ENCODE peak calls at places on chromosome 22, in nine cellular contexts. One of them, this sample, is unnamed.

GRCh38 chr22:37633693-37634504 is 5.6 kb upstream of the SH3BP1 start:
- DNase-seq in heart right ventricle: peak
- DNase-seq in cardiac muscle cell: peak
- DNase-seq in breast epithelium: no peak
- DNase-seq in uterus: peak
- DNase-seq in WERI-Rb-1: peak
- DNase-seq in CD8-positive, alpha-beta T cell: peak
- DNase-seq in fibroblast of lung: peak
- DNase-seq in spleen: peak
- DNase-seq in this sample: peak

GRCh38 chr22:28829358-28830181 is 29.2 kb upstream of the XBP1 start:
- DNase-seq in heart right ventricle: peak
- DNase-seq in fibroblast of lung: peak
- DNase-seq in spleen: peak
- DNase-seq in WERI-Rb-1: peak
- DNase-seq in breast epithelium: peak
- DNase-seq in CD8-positive, alpha-beta T cell: peak
- DNase-seq in cardiac muscle cell: peak
- DNase-seq in uterus: peak
- DNase-seq in this sample: peak

GRCh38 chr22:24975125-24975640 is 22.7 kb downstream of the KIAA1671 start:
- DNase-seq in spleen: no peak
- DNase-seq in CD8-positive, alpha-beta T cell: no peak
- DNase-seq in cardiac muscle cell: no peak
- DNase-seq in heart right ventricle: no peak
- DNase-seq in uterus: no peak
- DNase-seq in breast epithelium: no peak
- DNase-seq in WERI-Rb-1: no peak
- DNase-seq in fibroblast of lung: no peak
- DNase-seq in this sample: no peak

GRCh38 chr22:26330971-26331625 is 98.0 kb upstream of the ASPHD2 start:
- DNase-seq in spleen: no peak
- DNase-seq in uterus: no peak
- DNase-seq in WERI-Rb-1: peak
- DNase-seq in heart right ventricle: no peak
- DNase-seq in breast epithelium: no peak
- DNase-seq in fibroblast of lung: peak
- DNase-seq in cardiac muscle cell: peak
- DNase-seq in CD8-positive, alpha-beta T cell: peak
- DNase-seq in this sample: peak

GRCh38 chr22:37175414-37176144 is 12.5 kb downstream of the C1QTNF6 start:
- DNase-seq in cardiac muscle cell: no peak
- DNase-seq in heart right ventricle: no peak
- DNase-seq in WERI-Rb-1: no peak
- DNase-seq in uterus: peak
- DNase-seq in fibroblast of lung: no peak
- DNase-seq in breast epithelium: peak
- DNase-seq in spleen: peak
- DNase-seq in CD8-positive, alpha-beta T cell: no peak
- DNase-seq in this sample: peak

GRCh38 chr22:28969401-28970168 is 86.2 kb downstream of the ZNRF3 start:
- DNase-seq in heart right ventricle: no peak
- DNase-seq in uterus: no peak
- DNase-seq in CD8-positive, alpha-beta T cell: no peak
- DNase-seq in cardiac muscle cell: no peak
- DNase-seq in WERI-Rb-1: no peak
- DNase-seq in breast epithelium: no peak
- DNase-seq in fibroblast of lung: no peak
- DNase-seq in spleen: no peak
- DNase-seq in this sample: no peak

GRCh38 chr22:24189249-24190158 is 8.2 kb downstream of the SUSD2 start:
- DNase-seq in breast epithelium: peak
- DNase-seq in uterus: peak
- DNase-seq in WERI-Rb-1: peak
- DNase-seq in heart right ventricle: peak
- DNase-seq in cardiac muscle cell: peak
- DNase-seq in spleen: peak
- DNase-seq in CD8-positive, alpha-beta T cell: no peak
- DNase-seq in fibroblast of lung: peak
- DNase-seq in this sample: peak

GRCh38 chr22:38079804-38080203 is 4.2 kb downstream of the SLC16A8 start:
- DNase-seq in uterus: no peak
- DNase-seq in heart right ventricle: no peak
- DNase-seq in fibroblast of lung: no peak
- DNase-seq in cardiac muscle cell: no peak
- DNase-seq in CD8-positive, alpha-beta T cell: no peak
- DNase-seq in breast epithelium: no peak
- DNase-seq in spleen: peak
- DNase-seq in WERI-Rb-1: no peak
- DNase-seq in this sample: no peak

GRCh38 chr22:37569921-37570660 is 9.8 kb downstream of the LGALS2 start:
- DNase-seq in spleen: no peak
- DNase-seq in WERI-Rb-1: no peak
- DNase-seq in cardiac muscle cell: no peak
- DNase-seq in heart right ventricle: peak
- DNase-seq in CD8-positive, alpha-beta T cell: no peak
- DNase-seq in fibroblast of lung: no peak
- DNase-seq in uterus: no peak
- DNase-seq in breast epithelium: no peak
- DNase-seq in this sample: no peak

GRCh38 chr22:32661296-32661695 is 140.2 kb upstream of the TIMP3 start:
- DNase-seq in spleen: no peak
- DNase-seq in CD8-positive, alpha-beta T cell: no peak
- DNase-seq in breast epithelium: no peak
- DNase-seq in fibroblast of lung: peak
- DNase-seq in uterus: peak
- DNase-seq in WERI-Rb-1: no peak
- DNase-seq in cardiac muscle cell: no peak
- DNase-seq in heart right ventricle: peak
- DNase-seq in this sample: peak

GRCh38 chr22:32202539-32203180 is 2.2 kb downstream of the RFPL2 start:
- DNase-seq in cardiac muscle cell: peak
- DNase-seq in spleen: no peak
- DNase-seq in uterus: no peak
- DNase-seq in fibroblast of lung: peak
- DNase-seq in breast epithelium: no peak
- DNase-seq in CD8-positive, alpha-beta T cell: no peak
- DNase-seq in heart right ventricle: peak
- DNase-seq in WERI-Rb-1: peak
- DNase-seq in this sample: no peak

GRCh38 chr22:35064664-35065063 is 1.3 kb upstream of the ISX start:
- DNase-seq in fibroblast of lung: no peak
- DNase-seq in cardiac muscle cell: no peak
- DNase-seq in spleen: no peak
- DNase-seq in heart right ventricle: no peak
- DNase-seq in uterus: no peak
- DNase-seq in breast epithelium: no peak
- DNase-seq in CD8-positive, alpha-beta T cell: no peak
- DNase-seq in WERI-Rb-1: no peak
- DNase-seq in this sample: no peak

GRCh38 chr22:50469377-50470305 is 5.2 kb downstream of the SBF1 start:
- DNase-seq in spleen: peak
- DNase-seq in WERI-Rb-1: peak
- DNase-seq in breast epithelium: no peak
- DNase-seq in heart right ventricle: peak
- DNase-seq in CD8-positive, alpha-beta T cell: peak
- DNase-seq in cardiac muscle cell: no peak
- DNase-seq in fibroblast of lung: peak
- DNase-seq in uterus: no peak
- DNase-seq in this sample: peak
- TF ChIP-seq CTCF in spleen: peak
- TF ChIP-seq CTCF in WERI-Rb-1: no peak
- TF ChIP-seq CTCF in breast epithelium: no peak
- TF ChIP-seq CTCF in heart right ventricle: no peak
- TF ChIP-seq CTCF in CD8-positive, alpha-beta T cell: peak
- TF ChIP-seq CTCF in cardiac muscle cell: no peak
- TF ChIP-seq CTCF in fibroblast of lung: no peak
- TF ChIP-seq CTCF in uterus: no peak
- TF ChIP-seq CTCF in this sample: no peak

GRCh38 chr22:46001426-46002106 is 24.6 kb upstream of the WNT7B start:
- DNase-seq in heart right ventricle: no peak
- DNase-seq in WERI-Rb-1: peak
- DNase-seq in breast epithelium: no peak
- DNase-seq in fibroblast of lung: no peak
- DNase-seq in CD8-positive, alpha-beta T cell: no peak
- DNase-seq in cardiac muscle cell: no peak
- DNase-seq in uterus: no peak
- DNase-seq in spleen: peak
- DNase-seq in this sample: no peak
- H3K27ac ChIP-seq in heart right ventricle: peak
- H3K27ac ChIP-seq in WERI-Rb-1: peak
- H3K27ac ChIP-seq in breast epithelium: peak
- H3K27ac ChIP-seq in fibroblast of lung: no peak
- H3K27ac ChIP-seq in CD8-positive, alpha-beta T cell: no peak
- H3K27ac ChIP-seq in cardiac muscle cell: no peak
- H3K27ac ChIP-seq in uterus: no peak
- H3K27ac ChIP-seq in spleen: peak
- H3K27ac ChIP-seq in this sample: no peak

GRCh38 chr22:45296628-45297297 is 12.0 kb downstream of the UPK3A start:
- DNase-seq in WERI-Rb-1: no peak
- DNase-seq in CD8-positive, alpha-beta T cell: peak
- DNase-seq in cardiac muscle cell: no peak
- DNase-seq in spleen: no peak
- DNase-seq in breast epithelium: no peak
- DNase-seq in uterus: no peak
- DNase-seq in heart right ventricle: no peak
- DNase-seq in fibroblast of lung: no peak
- DNase-seq in this sample: no peak
- TF ChIP-seq CTCF in WERI-Rb-1: no peak
- TF ChIP-seq CTCF in CD8-positive, alpha-beta T cell: no peak
- TF ChIP-seq CTCF in cardiac muscle cell: no peak
- TF ChIP-seq CTCF in spleen: no peak
- TF ChIP-seq CTCF in breast epithelium: no peak
- TF ChIP-seq CTCF in uterus: no peak
- TF ChIP-seq CTCF in heart right ventricle: no peak
- TF ChIP-seq CTCF in fibroblast of lung: no peak
- TF ChIP-seq CTCF in this sample: no peak

GRCh38 chr22:48138427-48138826 is 1376.0 kb downstream of the TBC1D22A start:
- DNase-seq in spleen: no peak
- DNase-seq in CD8-positive, alpha-beta T cell: no peak
- DNase-seq in WERI-Rb-1: no peak
- DNase-seq in heart right ventricle: no peak
- DNase-seq in cardiac muscle cell: no peak
- DNase-seq in fibroblast of lung: no peak
- DNase-seq in uterus: no peak
- DNase-seq in breast epithelium: no peak
- DNase-seq in this sample: no peak
- H3K27ac ChIP-seq in spleen: no peak
- H3K27ac ChIP-seq in CD8-positive, alpha-beta T cell: no peak
- H3K27ac ChIP-seq in WERI-Rb-1: no peak
- H3K27ac ChIP-seq in heart right ventricle: no peak
- H3K27ac ChIP-seq in cardiac muscle cell: no peak
- H3K27ac ChIP-seq in fibroblast of lung: no peak
- H3K27ac ChIP-seq in uterus: no peak
- H3K27ac ChIP-seq in breast epithelium: no peak
- H3K27ac ChIP-seq in this sample: no peak

DNA sequence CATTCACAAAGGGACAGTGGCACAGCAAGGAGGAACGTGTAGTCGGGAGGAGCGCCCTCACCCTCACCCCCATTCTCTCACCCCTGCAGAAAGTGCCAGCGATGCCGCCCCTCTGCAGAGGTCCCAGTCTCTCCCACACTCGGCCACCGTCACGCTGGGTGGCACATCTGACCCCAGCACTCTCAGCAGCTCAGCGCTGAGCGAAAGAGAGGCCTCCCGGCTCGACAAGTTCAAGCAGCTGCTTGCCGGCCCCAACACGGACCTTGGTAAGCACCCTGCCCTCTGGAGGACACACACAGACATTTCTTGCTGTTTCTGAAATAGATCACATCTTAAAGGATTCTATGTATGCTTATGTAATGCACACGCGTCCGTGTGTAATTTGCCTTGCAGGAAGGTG is 34.9 kb downstream of the TBC1D22A start:
- DNase-seq in heart right ventricle: no peak
- DNase-seq in spleen: peak
- DNase-seq in uterus: no peak
- DNase-seq in breast epithelium: peak
- DNase-seq in fibroblast of lung: peak
- DNase-seq in cardiac muscle cell: peak
- DNase-seq in WERI-Rb-1: peak
- DNase-seq in CD8-positive, alpha-beta T cell: no peak
- DNase-seq in this sample: no peak
- TF ChIP-seq CTCF in heart right ventricle: no peak
- TF ChIP-seq CTCF in spleen: no peak
- TF ChIP-seq CTCF in uterus: no peak
- TF ChIP-seq CTCF in breast epithelium: no peak
- TF ChIP-seq CTCF in fibroblast of lung: peak
- TF ChIP-seq CTCF in cardiac muscle cell: peak
- TF ChIP-seq CTCF in WERI-Rb-1: no peak
- TF ChIP-seq CTCF in CD8-positive, alpha-beta T cell: no peak
- TF ChIP-seq CTCF in this sample: no peak

DNA sequence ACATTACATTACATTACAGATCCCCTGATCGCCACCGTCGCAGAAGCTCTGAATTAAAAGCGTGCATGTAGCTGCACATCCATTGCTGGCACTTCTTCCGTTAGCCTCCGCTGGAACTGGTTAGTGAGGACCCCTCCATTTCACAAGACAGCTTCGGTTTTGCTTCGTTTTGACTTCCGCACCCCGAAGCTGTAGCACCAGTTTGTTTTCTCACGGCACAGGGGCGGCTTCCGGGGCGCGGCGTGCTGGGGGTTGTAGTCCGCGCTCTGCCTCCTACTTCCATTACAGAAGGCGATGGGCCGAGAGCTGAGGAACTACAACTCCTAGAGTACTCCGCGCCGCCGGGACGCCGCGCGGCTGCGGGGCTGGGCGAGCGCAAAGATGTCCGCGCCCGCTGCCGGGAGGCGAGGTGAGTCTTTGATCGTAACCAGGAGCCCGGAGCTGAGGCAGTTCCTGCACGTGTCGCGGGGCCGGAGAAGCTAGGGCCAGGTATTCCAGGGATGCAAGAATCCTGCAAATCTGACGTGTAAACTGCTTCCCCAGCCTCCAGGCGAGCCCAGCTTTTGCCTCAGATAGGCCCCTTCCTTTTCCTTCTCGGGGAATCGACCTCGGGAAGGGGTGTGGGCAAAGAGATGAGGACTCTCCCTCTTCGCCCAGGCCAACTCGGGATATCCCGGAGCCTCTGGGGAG is at the start of gene PEX26:
- DNase-seq in uterus: peak
- DNase-seq in cardiac muscle cell: peak
- DNase-seq in spleen: peak
- DNase-seq in breast epithelium: peak
- DNase-seq in fibroblast of lung: peak
- DNase-seq in heart right ventricle: peak
- DNase-seq in CD8-positive, alpha-beta T cell: peak
- DNase-seq in WERI-Rb-1: peak
- DNase-seq in this sample: peak
- H3K27ac ChIP-seq in uterus: peak
- H3K27ac ChIP-seq in cardiac muscle cell: peak
- H3K27ac ChIP-seq in spleen: peak
- H3K27ac ChIP-seq in breast epithelium: peak
- H3K27ac ChIP-seq in fibroblast of lung: peak
- H3K27ac ChIP-seq in heart right ventricle: peak
- H3K27ac ChIP-seq in CD8-positive, alpha-beta T cell: peak
- H3K27ac ChIP-seq in WERI-Rb-1: peak
- H3K27ac ChIP-seq in this sample: peak

DNA sequence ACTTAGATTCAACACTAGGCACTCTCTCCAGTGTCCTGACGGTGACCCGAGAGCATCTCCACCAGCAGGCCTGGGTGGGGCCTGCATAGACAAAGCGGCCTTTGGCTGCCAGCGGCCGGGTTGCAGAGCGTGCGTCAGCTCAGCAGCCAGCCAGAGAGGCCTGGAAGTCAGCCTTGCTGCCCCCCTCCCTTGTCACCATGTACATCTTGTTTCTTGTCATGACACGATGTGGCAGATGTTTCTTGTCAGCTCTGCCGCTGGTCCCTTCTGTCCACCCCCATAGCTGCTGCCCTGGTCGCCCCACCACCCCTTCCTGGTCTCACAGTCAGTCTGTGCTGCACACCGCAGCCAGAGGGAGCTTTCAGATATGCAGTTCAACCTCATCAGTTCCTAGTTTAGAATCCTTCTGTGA is 33.1 kb upstream of the CBX7 start:
- DNase-seq in heart right ventricle: peak
- DNase-seq in cardiac muscle cell: no peak
- DNase-seq in breast epithelium: peak
- DNase-seq in CD8-positive, alpha-beta T cell: no peak
- DNase-seq in WERI-Rb-1: no peak
- DNase-seq in spleen: peak
- DNase-seq in uterus: no peak
- DNase-seq in fibroblast of lung: peak
- DNase-seq in this sample: peak
- TF ChIP-seq CTCF in heart right ventricle: no peak
- TF ChIP-seq CTCF in cardiac muscle cell: peak
- TF ChIP-seq CTCF in breast epithelium: peak
- TF ChIP-seq CTCF in CD8-positive, alpha-beta T cell: no peak
- TF ChIP-seq CTCF in WERI-Rb-1: no peak
- TF ChIP-seq CTCF in spleen: peak
- TF ChIP-seq CTCF in uterus: peak
- TF ChIP-seq CTCF in fibroblast of lung: peak
- TF ChIP-seq CTCF in this sample: peak